ENCODE peak calls at places on chromosome 18, in eight cellular contexts. C is hippocampal formation, G is NCI-H446, L is HuH-7, U is stomach, B is HL-60, S is NCI-H2081 treated with DMSO at 0.1 percent for 48 hours, A is NCI-H510A treated with DMSO at 0.1 percent for 48 hours. W is an unnamed sample.

GRCh38 chr18:2538236-2538635 is 33.1 kb downstream of the METTL4 start:
- DNase-seq in U (no peak), S (no peak), G (no peak), A (no peak), C (no peak), L (no peak), B (no peak), W (no peak)

GRCh38 chr18:7272268-7273049 is 41.6 kb downstream of the LRRC30 start:
- DNase-seq in C (peak), U (peak), S (no peak), L (peak), A (peak), B (peak), G (peak), W (peak)

GRCh38 chr18:76484749-76485387 is 10.2 kb downstream of the ZNF516 start:
- DNase-seq in S (no peak), B (no peak), C (no peak), U (no peak), A (no peak), L (no peak), G (no peak), W (no peak)

GRCh38 chr18:45416168-45416567 is 199.1 kb upstream of the SLC14A2 start:
- DNase-seq in G (no peak), B (no peak), S (no peak), C (no peak), L (no peak), U (no peak), A (peak), W (peak)

GRCh38 chr18:59514193-59514592 is 155.1 kb upstream of the LMAN1 start:
- DNase-seq in S (no peak), G (no peak), A (no peak), U (no peak), C (no peak), L (no peak), B (no peak), W (peak)

GRCh38 chr18:5393779-5394178 is 98.3 kb upstream of the ZBTB14 start:
- DNase-seq in L (no peak), A (no peak), C (no peak), S (no peak), B (no peak), G (no peak), U (no peak), W (no peak)

GRCh38 chr18:8657873-8658521 is 47.4 kb upstream of the MTCL1 start:
- DNase-seq in A (no peak), S (no peak), L (no peak), U (no peak), C (no peak), G (peak), B (no peak), W (no peak)

GRCh38 chr18:68438983-68439382 is 275.9 kb downstream of the TMX3 start:
- DNase-seq in L (no peak), U (no peak), B (no peak), A (no peak), C (no peak), S (no peak), G (no peak), W (no peak)

GRCh38 chr18:22838639-22839487 is 94.3 kb upstream of the RBBP8 start:
- DNase-seq in C (no peak), B (no peak), L (no peak), U (no peak), S (no peak), G (no peak), A (no peak), W (no peak)

GRCh38 chr18:80192653-80193385 is 54.5 kb downstream of the PARD6G start:
- DNase-seq in U (no peak), S (no peak), A (no peak), C (no peak), L (no peak), B (no peak), G (no peak), W (no peak)